ENCODE peak calls at places on chromosomes 11 and 22, in eight cellular contexts. D, Z, I, M, X, F, E and K are unnamed samples.

GRCh38 chr11:128653828-128654231 is 40.0 kb upstream of the FLI1 start:
- DNase-seq in D (no peak), Z (no peak), I (peak; percentile 14), M (no peak), X (peak; percentile 35), F (no peak), E (peak; percentile 44), K (peak; percentile 81)

GRCh38 chr22:33272180-33272579 is 214.0 kb upstream of the SYN3 start:
- DNase-seq in D (no peak), Z (no peak), I (no peak), M (no peak), X (no peak), F (no peak), E (no peak), K (no peak)

GRCh38 chr22:41969110-41969646 is at the start of gene SEPTIN3:
- DNase-seq in D (no peak), Z (no peak), I (no peak), M (no peak), X (no peak), F (no peak), E (no peak), K (no peak)

GRCh38 chr11:83691387-83692088 is 405.4 kb upstream of the CCDC90B start:
- DNase-seq in D (no peak), Z (no peak), I (peak; percentile 22), M (no peak), X (no peak), F (no peak), E (peak; percentile 45), K (no peak)

GRCh38 chr11:95144313-95145235 is 54.9 kb downstream of the ENDOD1 start:
- DNase-seq in D (no peak), Z (peak; percentile 32), I (no peak), M (no peak), X (no peak), F (no peak), E (no peak), K (no peak)

GRCh38 chr22:49134076-49134475 is 693.6 kb downstream of the BRD1 start:
- DNase-seq in D (no peak), Z (no peak), I (no peak), M (no peak), X (no peak), F (no peak), E (no peak), K (no peak)

GRCh38 chr11:19218801-19219460 is 17.1 kb upstream of the CSRP3 start:
- DNase-seq in D (no peak), Z (no peak), I (no peak), M (no peak), X (no peak), F (no peak), E (no peak), K (no peak)

GRCh38 chr11:102253018-102253775 is 64.1 kb upstream of the BIRC3 start:
- DNase-seq in D (no peak), Z (no peak), I (no peak), M (no peak), X (peak; percentile 27), F (no peak), E (no peak), K (no peak)

GRCh38 chr11:109785714-109786113 is 307.5 kb upstream of the ZC3H12C start:
- DNase-seq in D (no peak), Z (no peak), I (no peak), M (no peak), X (no peak), F (no peak), E (no peak), K (no peak)

GRCh38 chr11:131944709-131945108 is 574.3 kb downstream of the NTM start:
- DNase-seq in D (no peak), Z (no peak), I (no peak), M (no peak), X (no peak), F (no peak), E (no peak), K (no peak)

DNA sequence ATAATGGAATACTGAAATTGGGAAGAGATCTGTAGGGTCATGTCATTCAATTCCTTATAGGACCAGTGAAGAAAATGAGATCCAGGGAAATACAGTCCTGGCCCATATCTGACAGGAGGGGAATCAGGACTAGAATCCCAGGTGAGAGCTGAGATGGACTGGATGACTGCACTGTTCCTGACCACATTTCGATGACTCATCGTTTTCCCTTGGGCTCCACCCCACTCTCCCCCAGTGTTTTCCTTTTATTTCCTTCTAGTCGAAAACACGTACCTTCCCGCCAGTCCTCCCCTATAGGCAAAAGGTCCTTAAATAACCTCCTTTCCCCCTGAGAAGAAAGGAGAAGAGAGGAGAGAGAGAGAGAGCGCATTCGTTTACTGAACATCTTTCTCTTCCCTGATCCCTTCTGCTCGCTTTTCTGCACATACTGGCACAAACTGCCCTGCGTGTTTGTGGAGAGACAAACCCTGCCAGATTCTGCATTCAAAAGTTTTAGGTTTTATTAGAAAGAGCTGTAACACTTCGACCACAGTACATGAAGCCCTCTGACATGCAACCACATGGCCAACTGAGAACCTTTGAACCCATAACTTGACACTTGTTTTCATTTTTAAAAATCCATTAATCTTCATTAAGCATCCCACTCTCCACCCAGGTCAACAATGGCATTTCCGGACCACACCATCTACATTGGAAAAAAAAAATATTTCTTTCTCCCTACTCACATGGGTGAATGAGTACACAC is 565.7 kb downstream of the METTL15 start:
- DNase-seq in D (no peak), Z (no peak), I (no peak), M (no peak), X (no peak), F (no peak), E (no peak), K (no peak)
- H3K4me3 ChIP-seq in D (no peak overlapping the region), Z (no peak overlapping the region), I (no peak overlapping the region), M (no peak overlapping the region), X (no peak overlapping the region), F (no peak overlapping the region), E (no peak overlapping the region), K (no peak overlapping the region)

GRCh38 chr22:19798320-19798665 is 37.7 kb downstream of the TBX1 start:
- DNase-seq in D (no peak), Z (no peak), I (no peak), M (no peak), X (no peak), F (no peak), E (no peak), K (no peak)
- TF ChIP-seq POLR2A in D (no peak), Z (no peak), I (no peak), M (no peak), X (no peak), F (no peak), E (no peak), K (no peak)

GRCh38 chr11:85967457-85967856 is 101.4 kb downstream of the PICALM start:
- DNase-seq in D (no peak), Z (no peak), I (no peak), M (no peak), X (no peak), F (no peak), E (no peak), K (no peak)
- H3K4me3 ChIP-seq in D (no peak overlapping the region), Z (no peak overlapping the region), I (no peak overlapping the region), M (no peak overlapping the region), X (no peak overlapping the region), F (no peak overlapping the region), E (no peak overlapping the region), K (no peak overlapping the region)

GRCh38 chr22:43152355-43153071 is 1.2 kb downstream of the TSPO start:
- DNase-seq in D (peak; percentile 65), Z (no peak), I (peak; percentile 60), M (peak; percentile 58), X (peak; percentile 88), F (peak; percentile 52), E (peak; percentile 93), K (peak; percentile 96)
- TF ChIP-seq POLR2A in D (no peak), Z (no peak), I (no peak), M (no peak), X (peak; percentile 69), F (no peak), E (no peak), K (no peak)

GRCh38 chr11:124839051-124839971 is 25.9 kb upstream of the ROBO3 start:
- DNase-seq in D (no peak), Z (peak; percentile 21), I (no peak), M (no peak), X (no peak), F (no peak), E (no peak), K (peak; percentile 79)
- H3K4me3 ChIP-seq in D (peak overlapping the region; percentile 48), Z (no peak overlapping the region), I (no peak overlapping the region), M (no peak overlapping the region), X (no peak overlapping the region), F (peak overlapping the region; percentile 4), E (peak overlapping the region; percentile 26), K (peak overlapping the region; percentile 40)